ENCODE peak calls at places on chromosomes 3 and 15, in seven cellular contexts. H is LoVo; Z is activated CD4-positive, CD25-positive, alpha-beta regulatory T cell; U is activated naive CD4-positive, alpha-beta T cell; Y is CD8-positive, alpha-beta T cell; D is NCI-H446; X is AG08396. C is an unnamed sample.
A peak's percentile ranks its signal among the peaks of the same experiment; 100 is the strongest.

GRCh38 chr3:46986782-46987484 is 7.5 kb downstream of the NBEAL2 start:
- DNase-seq in H (no peak), U (no peak), D (no peak), X (no peak), Z (no peak), Y (no peak), C (peak; percentile 80)

GRCh38 chr3:56899078-56899477 is 97.3 kb upstream of the ARHGEF3 start:
- DNase-seq in H (no peak), X (no peak), D (no peak), Y (no peak), Z (no peak), U (no peak), C (no peak)

GRCh38 chr3:125186261-125186770 is 26.2 kb downstream of the SLC12A8 start:
- DNase-seq in Y (no peak), U (no peak), D (no peak), Z (no peak), X (peak; percentile 34), H (no peak), C (no peak)

GRCh38 chr3:16319307-16319706 is 54.3 kb downstream of the OXNAD1 start:
- DNase-seq in U (peak; percentile 40), D (no peak), Z (peak; percentile 65), H (no peak), X (no peak), Y (peak; percentile 82), C (no peak)

GRCh38 chr15:66679657-66680108 is 22.4 kb upstream of the SMAD6 start:
- DNase-seq in D (no peak), Z (no peak), Y (no peak), H (no peak), X (no peak), U (no peak), C (no peak)

GRCh38 chr3:63753567-63753966 is 65.5 kb upstream of the C3orf49 start:
- DNase-seq in D (no peak), U (no peak), Z (no peak), X (peak; percentile 13), H (peak; percentile 50), Y (no peak), C (no peak)

GRCh38 chr3:133799794-133800585 is 5.6 kb upstream of the SRPRB start:
- DNase-seq in U (no peak), D (no peak), Z (no peak), H (peak; percentile 9), X (no peak), Y (no peak), C (no peak)

GRCh38 chr15:39685999-39686613 is 96.5 kb downstream of the FSIP1 start:
- DNase-seq in Z (no peak), U (no peak), H (peak; percentile 65), Y (peak; percentile 25), D (peak; percentile 10), X (peak; percentile 44), C (no peak)

GRCh38 chr15:56760186-56760585 is 26.9 kb upstream of the ZNF280D start:
- DNase-seq in U (no peak), H (no peak), Z (no peak), Y (no peak), X (no peak), D (no peak), C (no peak)

GRCh38 chr3:186261638-186262037 is 100.4 kb downstream of the DGKG start:
- DNase-seq in U (no peak), H (no peak), Y (no peak), D (no peak), Z (no peak), X (no peak), C (no peak)